ENCODE peak calls at places on chromosomes 6 and 20, in five cellular contexts. X is HFF-Myc, I is cardiac fibroblast, Z is astrocyte of the cerebellum, M is NCI-H1105. B is an unnamed sample.

GRCh38 chr6:39901670-39902069 is 32.6 kb downstream of the MOCS1 start:
- DNase-seq in X (no peak), I (no peak), Z (no peak), M (no peak), B (no peak)

GRCh38 chr6:53961679-53962370 is 149.4 kb upstream of the MLIP start:
- DNase-seq in X (no peak), I (peak), Z (no peak), M (no peak), B (peak)

GRCh38 chr6:15658345-15658744 is 4.5 kb downstream of the DTNBP1 start:
- DNase-seq in X (no peak), I (no peak), Z (no peak), M (no peak), B (no peak)

GRCh38 chr20:58256842-58257241 is 28.4 kb upstream of the ANKRD60 start:
- DNase-seq in X (no peak), I (no peak), Z (no peak), M (no peak), B (peak)

GRCh38 chr6:137904822-137905617 is 38.0 kb downstream of the TNFAIP3 start:
- DNase-seq in X (no peak), I (no peak), Z (no peak), M (no peak), B (no peak)

GRCh38 chr6:26251354-26252081 is 113.5 kb upstream of the BTN3A2 start:
- DNase-seq in X (peak), I (peak), Z (peak), M (peak), B (peak)

GRCh38 chr6:28537509-28538140 is 11.9 kb downstream of the GPX5 start:
- DNase-seq in X (peak), I (peak), Z (no peak), M (no peak), B (no peak)

GRCh38 chr6:139474145-139475108 is 100.0 kb upstream of the CITED2 start:
- DNase-seq in X (no peak), I (peak), Z (no peak), M (peak), B (peak)

GRCh38 chr6:35687658-35688604 is 784 bp downstream of the FKBP5 start:
- DNase-seq in X (no peak), I (peak), Z (no peak), M (peak), B (peak)

GRCh38 chr6:10558575-10558974 is 37.4 kb downstream of the GCNT2 start:
- DNase-seq in X (no peak), I (no peak), Z (no peak), M (peak), B (no peak)

GRCh38 chr6:156425374-156425773 is 351.8 kb upstream of the ARID1B start:
- DNase-seq in X (peak), I (peak), Z (peak), M (no peak), B (peak)

GRCh38 chr6:129890164-129890563 is 29.0 kb upstream of the TMEM244 start:
- DNase-seq in X (no peak), I (peak), Z (peak), M (no peak), B (peak)

GRCh38 chr20:63658749-63659187 is 656 bp downstream of the RTEL1 start:
- DNase-seq in X (no peak), I (peak), Z (no peak), M (no peak), B (peak)

GRCh38 chr6:4394786-4395185 is 259.4 kb upstream of the ECI2 start:
- DNase-seq in X (no peak), I (no peak), Z (no peak), M (no peak), B (no peak)

GRCh38 chr6:163392533-163392932 is 22.0 kb upstream of the QKI start:
- DNase-seq in X (no peak), I (peak), Z (no peak), M (peak), B (peak)

GRCh38 chr20:2535711-2536561 is 437 bp upstream of the TMC2 start:
- DNase-seq in X (no peak), I (no peak), Z (no peak), M (no peak), B (no peak)

GRCh38 chr6:27617700-27618689 is 145.1 kb upstream of the ZNF184 start:
- DNase-seq in X (no peak), I (peak), Z (no peak), M (peak), B (peak)

GRCh38 chr6:98844244-98845161 is 10.1 kb downstream of the POU3F2 start:
- DNase-seq in X (no peak), I (no peak), Z (no peak), M (no peak), B (no peak)

GRCh38 chr6:62652692-62653328 is 366.8 kb upstream of the KHDRBS2 start:
- DNase-seq in X (no peak), I (peak), Z (no peak), M (no peak), B (peak)

GRCh38 chr6:134757911-134758361 is 192.0 kb downstream of the ALDH8A1 start:
- DNase-seq in X (no peak), I (peak), Z (no peak), M (no peak), B (no peak)

GRCh38 chr20:37438464-37439222 is 82.4 kb upstream of the NNAT start:
- DNase-seq in X (no peak), I (no peak), Z (no peak), M (no peak), B (no peak)

GRCh38 chr20:32465092-32465900 is 107.2 kb downstream of the ASXL1 start:
- DNase-seq in X (peak), I (peak), Z (no peak), M (no peak), B (peak)

GRCh38 chr6:122289721-122290501 is 109.5 kb upstream of the HSF2 start:
- DNase-seq in X (no peak), I (peak), Z (peak), M (peak), B (peak)

GRCh38 chr20:38221041-38221589 is 39.4 kb downstream of the KIAA1755 start:
- DNase-seq in X (no peak), I (peak), Z (no peak), M (peak), B (peak)

GRCh38 chr6:131778134-131778533 is 29.7 kb upstream of the ENPP1 start:
- DNase-seq in X (no peak), I (no peak), Z (no peak), M (no peak), B (no peak)

GRCh38 chr6:82889117-82889516 is 176.5 kb downstream of the UBE3D start:
- DNase-seq in X (no peak), I (no peak), Z (no peak), M (no peak), B (no peak)

GRCh38 chr6:137926207-137926731 is 59.2 kb downstream of the TNFAIP3 start:
- DNase-seq in X (peak), I (peak), Z (peak), M (no peak), B (peak)

B was measured in fibroblast of pulmonary artery.